ENCODE peak calls at places on chromosome 21, in five cellular contexts. One of them, this sample, is unnamed.

GRCh38 chr21:38384675-38385074 is 113.6 kb downstream of the ERG start:
- DNase-seq in neuronal stem cell: no peak
- DNase-seq in tibial artery: no peak
- DNase-seq in cardiac muscle cell: no peak
- DNase-seq in astrocyte: no peak
- DNase-seq in this sample: no peak

GRCh38 chr21:35925497-35925896 is 134.8 kb downstream of the SETD4 start:
- DNase-seq in astrocyte: peak; percentile 81
- DNase-seq in neuronal stem cell: no peak
- DNase-seq in cardiac muscle cell: peak; percentile 82
- DNase-seq in tibial artery: no peak
- DNase-seq in this sample: no peak

GRCh38 chr21:37364722-37365121 is 1.9 kb upstream of the DYRK1A start:
- DNase-seq in tibial artery: no peak
- DNase-seq in cardiac muscle cell: no peak
- DNase-seq in astrocyte: no peak
- DNase-seq in neuronal stem cell: no peak
- DNase-seq in this sample: no peak

GRCh38 chr21:39972471-39972870 is 105.2 kb downstream of the PCP4 start:
- DNase-seq in cardiac muscle cell: no peak
- DNase-seq in astrocyte: no peak
- DNase-seq in neuronal stem cell: no peak
- DNase-seq in tibial artery: no peak
- DNase-seq in this sample: no peak

GRCh38 chr21:26126168-26126553 is 44.4 kb downstream of the APP start:
- DNase-seq in cardiac muscle cell: no peak
- DNase-seq in tibial artery: no peak
- DNase-seq in astrocyte: no peak
- DNase-seq in neuronal stem cell: no peak
- DNase-seq in this sample: no peak

GRCh38 chr21:16116798-16117197 is 387.0 kb downstream of the USP25 start:
- DNase-seq in neuronal stem cell: no peak
- DNase-seq in cardiac muscle cell: peak; percentile 45
- DNase-seq in astrocyte: peak; percentile 86
- DNase-seq in tibial artery: no peak
- DNase-seq in this sample: no peak

GRCh38 chr21:46423546-46424061 is 35.1 kb upstream of the DIP2A start:
- DNase-seq in astrocyte: no peak
- DNase-seq in tibial artery: no peak
- DNase-seq in neuronal stem cell: no peak
- DNase-seq in cardiac muscle cell: peak; percentile 2
- DNase-seq in this sample: no peak

GRCh38 chr21:21612446-21612845 is 614.2 kb downstream of the NCAM2 start:
- DNase-seq in cardiac muscle cell: peak; percentile 93
- DNase-seq in astrocyte: peak; percentile 93
- DNase-seq in neuronal stem cell: peak; percentile 57
- DNase-seq in tibial artery: no peak
- DNase-seq in this sample: no peak

GRCh38 chr21:39660596-39660995 is 47.9 kb downstream of the B3GALT5 start:
- DNase-seq in cardiac muscle cell: peak; percentile 49
- DNase-seq in tibial artery: no peak
- DNase-seq in neuronal stem cell: no peak
- DNase-seq in astrocyte: peak; percentile 90
- DNase-seq in this sample: no peak

GRCh38 chr21:37742532-37742931 is 173.7 kb downstream of the KCNJ6 start:
- DNase-seq in cardiac muscle cell: no peak
- DNase-seq in tibial artery: no peak
- DNase-seq in astrocyte: peak; percentile 21
- DNase-seq in neuronal stem cell: no peak
- DNase-seq in this sample: no peak

GRCh38 chr21:16302851-16303282 is 573.1 kb downstream of the USP25 start:
- DNase-seq in astrocyte: peak; percentile 95
- DNase-seq in cardiac muscle cell: peak; percentile 62
- DNase-seq in tibial artery: peak; percentile 67
- DNase-seq in neuronal stem cell: no peak
- DNase-seq in this sample: no peak

GRCh38 chr21:20443558-20444155 is 554.6 kb upstream of the NCAM2 start:
- DNase-seq in cardiac muscle cell: no peak
- DNase-seq in neuronal stem cell: peak; percentile 5
- DNase-seq in tibial artery: no peak
- DNase-seq in astrocyte: no peak
- DNase-seq in this sample: peak; percentile 22

GRCh38 chr21:41008351-41008750 is 159.6 kb upstream of the BACE2 start:
- DNase-seq in tibial artery: no peak
- DNase-seq in astrocyte: no peak
- DNase-seq in cardiac muscle cell: no peak
- DNase-seq in neuronal stem cell: no peak
- DNase-seq in this sample: no peak

GRCh38 chr21:16241021-16241420 is 511.2 kb downstream of the USP25 start:
- DNase-seq in cardiac muscle cell: peak; percentile 9
- DNase-seq in neuronal stem cell: no peak
- DNase-seq in astrocyte: no peak
- DNase-seq in tibial artery: no peak
- DNase-seq in this sample: no peak

GRCh38 chr21:16420086-16420724 is 690.4 kb downstream of the USP25 start:
- DNase-seq in astrocyte: peak; percentile 67
- DNase-seq in neuronal stem cell: no peak
- DNase-seq in cardiac muscle cell: peak; percentile 89
- DNase-seq in tibial artery: peak; percentile 67
- DNase-seq in this sample: no peak

GRCh38 chr21:16460936-16461335 is 731.2 kb downstream of the USP25 start:
- DNase-seq in cardiac muscle cell: no peak
- DNase-seq in tibial artery: no peak
- DNase-seq in neuronal stem cell: no peak
- DNase-seq in astrocyte: no peak
- DNase-seq in this sample: peak; percentile 22

GRCh38 chr21:39021475-39021832 is 161.8 kb downstream of the PSMG1 start:
- DNase-seq in tibial artery: no peak
- DNase-seq in neuronal stem cell: no peak
- DNase-seq in astrocyte: no peak
- DNase-seq in cardiac muscle cell: no peak
- DNase-seq in this sample: no peak

GRCh38 chr21:40531421-40531820 is 315.5 kb downstream of the DSCAM start:
- DNase-seq in cardiac muscle cell: no peak
- DNase-seq in tibial artery: no peak
- DNase-seq in astrocyte: peak; percentile 8
- DNase-seq in neuronal stem cell: no peak
- DNase-seq in this sample: no peak

GRCh38 chr21:31012133-31013089 is 25.9 kb downstream of the KRTAP19-8 start:
- DNase-seq in tibial artery: no peak
- DNase-seq in astrocyte: no peak
- DNase-seq in cardiac muscle cell: no peak
- DNase-seq in neuronal stem cell: no peak
- DNase-seq in this sample: no peak

DNA sequence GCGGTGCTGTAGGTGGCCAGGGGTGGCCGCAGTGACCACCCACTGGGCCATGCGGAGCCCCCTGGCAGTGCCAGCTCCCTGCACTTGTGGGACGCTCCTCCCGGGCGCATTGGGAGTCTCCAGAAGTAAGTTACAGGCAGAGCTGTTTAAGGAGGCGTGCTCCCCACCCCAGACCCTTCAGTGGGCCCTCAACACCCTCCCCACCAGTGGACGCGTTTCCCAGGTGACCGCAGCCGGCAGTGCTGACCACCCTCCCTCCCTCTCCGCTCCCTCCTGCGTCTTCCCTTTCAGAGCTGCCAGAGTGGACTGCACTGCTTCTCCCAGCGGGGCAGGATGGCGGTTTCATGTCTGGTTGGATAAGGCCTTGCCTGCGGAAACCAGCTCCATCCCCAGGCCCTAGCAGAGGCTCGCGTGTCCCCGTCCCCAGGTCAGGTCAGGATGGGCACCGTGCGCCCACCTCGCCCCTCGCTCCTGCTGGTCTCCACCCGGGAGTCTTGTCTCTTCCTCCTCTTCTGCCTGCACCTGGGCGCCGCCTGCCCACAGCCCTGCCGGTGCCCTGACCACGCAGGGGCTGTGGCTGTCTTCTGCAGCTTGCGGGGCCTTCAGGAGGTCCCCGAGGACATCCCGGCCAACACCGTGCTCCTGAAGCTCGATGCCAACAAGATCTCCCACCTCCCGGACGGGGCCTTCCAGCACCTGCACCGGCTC is 1.1 kb downstream of the LRRC3 start:
- DNase-seq in tibial artery: no peak
- DNase-seq in cardiac muscle cell: no peak
- DNase-seq in astrocyte: no peak
- DNase-seq in neuronal stem cell: no peak
- DNase-seq in this sample: no peak
- H3K4me3 ChIP-seq in tibial artery: peak overlapping the region; percentile 49
- H3K4me3 ChIP-seq in cardiac muscle cell: peak overlapping the region; percentile 98
- H3K4me3 ChIP-seq in astrocyte: no peak overlapping the region
- H3K4me3 ChIP-seq in neuronal stem cell: peak overlapping the region; percentile 82
- H3K4me3 ChIP-seq in this sample: peak overlapping the region; percentile 71

GRCh38 chr21:34864370-34865209 is 184.5 kb downstream of the RUNX1 start:
- DNase-seq in neuronal stem cell: no peak
- DNase-seq in cardiac muscle cell: no peak
- DNase-seq in tibial artery: no peak
- DNase-seq in astrocyte: no peak
- DNase-seq in this sample: no peak
- H3K4me1 ChIP-seq in neuronal stem cell: peaks cover 7% of the 10 kb centered on the region
- H3K4me1 ChIP-seq in cardiac muscle cell: peaks cover 11% of the 10 kb centered on the region
- H3K4me1 ChIP-seq in tibial artery: no peaks in the 10 kb centered on the region
- H3K4me1 ChIP-seq in astrocyte: peaks cover 13% of the 10 kb centered on the region
- H3K4me1 ChIP-seq in this sample: peaks cover 7% of the 10 kb centered on the region

DNA sequence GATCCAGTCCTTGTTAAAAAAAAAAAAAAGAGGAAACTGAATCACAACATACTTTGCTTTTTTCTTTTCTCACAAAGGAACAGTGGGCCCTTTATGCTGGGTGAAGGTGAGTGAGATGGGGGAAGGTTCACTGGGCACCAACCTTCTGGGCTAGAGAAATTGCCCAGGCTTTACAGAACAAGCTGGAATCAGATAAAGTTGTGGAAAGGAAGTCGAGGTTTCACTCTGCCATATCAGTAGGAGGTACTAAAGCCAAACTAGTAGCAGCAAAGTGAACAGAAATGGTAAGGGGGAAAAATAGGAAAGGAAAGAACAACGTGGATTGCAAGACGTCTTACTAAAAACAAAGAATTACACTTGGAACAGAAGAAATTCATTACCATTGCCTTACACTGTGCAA is 2.9 kb downstream of the IFNAR2 start:
- DNase-seq in tibial artery: no peak
- DNase-seq in neuronal stem cell: no peak
- DNase-seq in cardiac muscle cell: peak; percentile 25
- DNase-seq in astrocyte: no peak
- DNase-seq in this sample: no peak
- H3K27ac ChIP-seq in tibial artery: no peak overlapping the region
- H3K27ac ChIP-seq in neuronal stem cell: no peak overlapping the region
- H3K27ac ChIP-seq in cardiac muscle cell: no peak overlapping the region
- H3K27ac ChIP-seq in astrocyte: no peak overlapping the region
- H3K27ac ChIP-seq in this sample: no peak overlapping the region

GRCh38 chr21:45010860-45011259 is 63.5 kb upstream of the ADARB1 start:
- DNase-seq in neuronal stem cell: no peak
- DNase-seq in tibial artery: peak; percentile 20
- DNase-seq in cardiac muscle cell: no peak
- DNase-seq in astrocyte: no peak
- DNase-seq in this sample: no peak

GRCh38 chr21:45011426-45011825 is 63.0 kb upstream of the ADARB1 start:
- DNase-seq in cardiac muscle cell: no peak
- DNase-seq in tibial artery: no peak
- DNase-seq in neuronal stem cell: no peak
- DNase-seq in astrocyte: no peak
- DNase-seq in this sample: no peak

GRCh38 chr21:45012661-45013270 is 61.6 kb upstream of the ADARB1 start:
- DNase-seq in astrocyte: no peak
- DNase-seq in cardiac muscle cell: no peak
- DNase-seq in neuronal stem cell: no peak
- DNase-seq in tibial artery: no peak
- DNase-seq in this sample: no peak

GRCh38 chr21:45013271-45013841 is 61.0 kb upstream of the ADARB1 start:
- DNase-seq in tibial artery: peak; percentile 18
- DNase-seq in astrocyte: no peak
- DNase-seq in neuronal stem cell: no peak
- DNase-seq in cardiac muscle cell: no peak
- DNase-seq in this sample: no peak

GRCh38 chr21:45011911-45012660 is 62.3 kb upstream of the ADARB1 start:
- DNase-seq in neuronal stem cell: peak; percentile 78
- DNase-seq in tibial artery: peak; percentile 27
- DNase-seq in astrocyte: peak; percentile 85
- DNase-seq in cardiac muscle cell: peak; percentile 89
- DNase-seq in this sample: no peak
- H3K4me3 ChIP-seq in neuronal stem cell: no peak overlapping the region
- H3K4me3 ChIP-seq in tibial artery: no peak overlapping the region
- H3K4me3 ChIP-seq in astrocyte: no peak overlapping the region
- H3K4me3 ChIP-seq in cardiac muscle cell: no peak overlapping the region
- H3K4me3 ChIP-seq in this sample: no peak overlapping the region

GRCh38 chr21:14866859-14867560 is 197.8 kb downstream of the NRIP1 start:
- DNase-seq in neuronal stem cell: no peak
- DNase-seq in astrocyte: no peak
- DNase-seq in tibial artery: no peak
- DNase-seq in cardiac muscle cell: no peak
- DNase-seq in this sample: no peak
- H3K4me1 ChIP-seq in neuronal stem cell: peaks cover 19% of the 10 kb centered on the region
- H3K4me1 ChIP-seq in astrocyte: peaks cover 10% of the 10 kb centered on the region
- H3K4me1 ChIP-seq in tibial artery: no peaks in the 10 kb centered on the region
- H3K4me1 ChIP-seq in cardiac muscle cell: peaks cover 12% of the 10 kb centered on the region
- H3K4me1 ChIP-seq in this sample: no peaks in the 10 kb centered on the region

DNA sequence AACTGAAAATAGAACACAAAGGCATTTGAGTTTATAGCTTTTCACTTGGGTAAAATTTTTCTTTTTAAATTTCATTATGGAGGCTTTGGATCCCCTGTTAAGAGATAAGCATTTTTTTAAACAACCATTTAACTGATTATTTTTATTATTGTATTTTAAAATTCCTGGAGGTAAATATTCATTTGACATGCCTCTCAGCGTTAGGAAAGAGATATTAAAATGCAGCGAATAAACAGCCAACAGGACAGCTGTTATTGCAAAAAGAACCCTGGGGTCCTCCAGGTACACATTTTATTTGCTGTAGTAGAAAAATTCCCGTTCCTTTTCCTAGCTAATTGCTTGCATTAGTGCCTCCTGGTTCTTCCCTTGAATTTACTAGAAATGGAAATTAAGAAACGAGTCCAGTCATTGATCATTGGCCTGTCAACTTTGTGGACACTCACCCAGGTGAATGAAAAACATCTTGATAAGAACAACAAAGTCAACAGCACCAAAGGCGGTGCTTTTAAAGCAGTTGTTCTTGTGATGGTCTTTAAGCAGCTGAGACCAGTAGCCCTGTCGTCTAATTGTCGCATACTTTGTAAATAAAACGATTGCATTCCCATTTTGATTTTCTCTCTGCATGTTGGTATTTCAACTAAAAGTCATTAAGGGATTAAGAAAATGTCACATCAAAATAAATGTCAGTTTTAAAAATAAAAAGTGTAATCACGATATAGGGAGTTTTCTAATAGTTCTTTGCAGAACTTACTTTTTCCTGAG is 282.4 kb downstream of the GRIK1 start:
- DNase-seq in neuronal stem cell: no peak
- DNase-seq in astrocyte: no peak
- DNase-seq in cardiac muscle cell: no peak
- DNase-seq in tibial artery: no peak
- DNase-seq in this sample: no peak
- H3K27ac ChIP-seq in neuronal stem cell: no peak overlapping the region
- H3K27ac ChIP-seq in astrocyte: peak overlapping the region; percentile 15
- H3K27ac ChIP-seq in cardiac muscle cell: no peak overlapping the region
- H3K27ac ChIP-seq in tibial artery: no peak overlapping the region
- H3K27ac ChIP-seq in this sample: no peak overlapping the region